ENCODE peak calls at places on chromosome 6, in ten cellular contexts. P is uterus, W is colonic mucosa, L is hepatocyte, M is psoas muscle, S is lung, N is right atrium auricular region, I is GM12878, V is IMR-90, A is cardiac muscle cell. Y is an unnamed sample. For H3K9me3, the result is how much of the 10 kb centered on the place peaks cover.

GRCh38 chr6:144730088-144730640 is 445.0 kb downstream of the UTRN start:
- DNase-seq in P (no peak), W (no peak), L (no peak), M (no peak), S (no peak), N (no peak), I (no peak), V (no peak), A (no peak), Y (no peak)

GRCh38 chr6:46323312-46323965 is 152.7 kb upstream of the ENPP5 start:
- DNase-seq in P (peak), W (no peak), L (peak), M (no peak), S (no peak), N (no peak), I (no peak), V (peak), A (peak), Y (no peak)

GRCh38 chr6:77740380-77740779 is 87.5 kb downstream of the MEI4 start:
- DNase-seq in P (no peak), W (no peak), L (peak), M (no peak), S (no peak), N (no peak), I (no peak), V (peak), A (peak), Y (no peak)

GRCh38 chr6:47302043-47302442 is 7.7 kb downstream of the TNFRSF21 start:
- DNase-seq in P (no peak), W (no peak), L (no peak), M (no peak), S (no peak), N (no peak), I (no peak), V (no peak), A (no peak), Y (no peak)

GRCh38 chr6:151141685-151142084 is 98.1 kb upstream of the AKAP12 start:
- DNase-seq in P (no peak), W (no peak), L (peak), M (no peak), S (no peak), N (no peak), I (no peak), V (no peak), A (peak), Y (no peak)

GRCh38 chr6:37218061-37218460 is 39.5 kb upstream of the TBC1D22B start:
- DNase-seq in P (no peak), W (no peak), L (no peak), M (no peak), S (no peak), N (peak), I (no peak), V (no peak), A (no peak), Y (no peak)

GRCh38 chr6:136920858-136921520 is 1.1 kb upstream of the SLC35D3 start:
- DNase-seq in P (no peak), W (peak), L (peak), M (no peak), S (no peak), N (no peak), I (no peak), V (no peak), A (peak), Y (peak)

GRCh38 chr6:45677381-45677992 is 299.8 kb upstream of the SUPT3H start:
- DNase-seq in P (no peak), W (peak), L (no peak), M (no peak), S (no peak), N (no peak), I (peak), V (peak), A (peak), Y (peak)

GRCh38 chr6:124027392-124027791 is 223.7 kb downstream of the NKAIN2 start:
- DNase-seq in P (no peak), W (no peak), L (no peak), M (no peak), S (no peak), N (no peak), I (no peak), V (no peak), A (no peak), Y (no peak)

GRCh38 chr6:166203641-166204222 is 36.1 kb upstream of the TBXT start:
- DNase-seq in P (no peak), W (no peak), L (no peak), M (no peak), S (no peak), N (no peak), I (no peak), V (no peak), A (no peak), Y (no peak)

GRCh38 chr6:124055986-124056385 is 252.3 kb downstream of the NKAIN2 start:
- DNase-seq in P (no peak), W (no peak), L (no peak), M (no peak), S (no peak), N (no peak), I (no peak), V (no peak), A (no peak), Y (no peak)

GRCh38 chr6:137927777-137928218 is 60.7 kb downstream of the TNFAIP3 start:
- DNase-seq in P (no peak), W (peak), L (no peak), M (no peak), S (no peak), N (no peak), I (peak), V (peak), A (peak), Y (no peak)

GRCh38 chr6:47437592-47437991 is 40.0 kb upstream of the CD2AP start:
- DNase-seq in P (no peak), W (no peak), L (no peak), M (no peak), S (no peak), N (no peak), I (peak), V (no peak), A (no peak), Y (no peak)

GRCh38 chr6:26299286-26300042 is 65.5 kb upstream of the BTN3A2 start:
- DNase-seq in P (no peak), W (no peak), L (no peak), M (no peak), S (no peak), N (no peak), I (no peak), V (no peak), A (no peak), Y (no peak)

GRCh38 chr6:170212956-170213636 is 77.8 kb downstream of the DLL1 start:
- DNase-seq in P (no peak), W (peak), L (no peak), M (no peak), S (peak), N (peak), I (no peak), V (no peak), A (no peak), Y (peak)

GRCh38 chr6:168377856-168378832 is 58.6 kb upstream of the DACT2 start:
- DNase-seq in P (no peak), W (no peak), L (no peak), M (peak), S (no peak), N (no peak), I (no peak), V (no peak), A (no peak), Y (no peak)

GRCh38 chr6:168374541-168375071 is 55.0 kb upstream of the DACT2 start:
- DNase-seq in P (no peak), W (no peak), L (no peak), M (no peak), S (no peak), N (no peak), I (no peak), V (no peak), A (no peak), Y (no peak)

GRCh38 chr6:168376811-168377480 is 57.4 kb upstream of the DACT2 start:
- DNase-seq in P (no peak), W (peak), L (no peak), M (peak), S (no peak), N (no peak), I (no peak), V (no peak), A (no peak), Y (no peak)

GRCh38 chr6:168376120-168376519 is 56.5 kb upstream of the DACT2 start:
- DNase-seq in P (peak), W (no peak), L (no peak), M (no peak), S (no peak), N (no peak), I (no peak), V (no peak), A (no peak), Y (no peak)

DNA sequence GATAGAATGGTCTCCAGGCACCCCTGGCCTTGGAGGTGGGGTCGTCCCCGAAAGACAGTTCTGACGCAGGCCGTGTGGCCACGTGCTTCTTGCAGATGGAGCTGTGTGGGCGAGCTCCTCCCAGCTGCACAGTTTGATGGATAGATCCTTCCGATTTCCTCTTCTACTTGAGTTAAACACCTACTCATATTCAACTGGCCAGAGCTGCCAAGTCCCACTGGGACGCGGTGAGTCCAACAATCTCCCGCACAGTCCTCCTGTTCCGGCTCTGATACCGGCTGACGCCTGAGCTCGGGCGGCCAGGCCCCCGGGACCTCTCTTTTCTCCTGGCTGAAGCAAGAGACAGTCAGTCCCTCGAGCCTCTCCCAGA is 57.9 kb upstream of the DACT2 start:
- DNase-seq in P (peak), W (no peak), L (no peak), M (peak), S (no peak), N (no peak), I (no peak), V (no peak), A (peak), Y (no peak)
- H3K9me3 ChIP-seq in P (under half), W (under half), L (under half), M (under half), S (under half), N (under half), I (under half), V (half or more), A (under half), Y (under half)

GRCh38 chr6:168261234-168261633 is 58.3 kb downstream of the DACT2 start:
- DNase-seq in P (no peak), W (no peak), L (no peak), M (no peak), S (no peak), N (no peak), I (no peak), V (no peak), A (no peak), Y (no peak)
- H3K9me3 ChIP-seq in P (under half), W (under half), L (under half), M (under half), S (under half), N (under half), I (under half), V (under half), A (under half), Y (under half)

DNA sequence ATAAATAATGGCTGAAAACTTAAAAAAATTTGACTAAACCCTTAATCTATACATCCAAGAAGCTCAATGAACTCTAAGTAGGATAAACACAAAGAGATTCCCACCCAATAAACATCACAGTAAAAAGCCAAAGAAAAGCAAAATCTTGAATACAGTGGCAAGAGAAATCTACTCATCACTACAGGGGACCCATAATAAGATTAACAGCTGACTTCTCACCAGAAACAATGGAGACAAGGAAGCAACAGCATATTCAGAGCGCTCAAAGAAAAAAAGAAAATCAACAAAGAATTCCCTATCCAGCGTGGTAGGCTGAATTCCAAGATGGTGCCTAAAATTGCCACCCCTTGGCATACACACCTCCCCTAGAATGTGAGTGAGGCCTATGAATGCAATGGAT is 18.6 kb downstream of the SNX3 start:
- DNase-seq in P (no peak), W (no peak), L (no peak), M (no peak), S (no peak), N (no peak), I (no peak), V (no peak), A (no peak), Y (no peak)
- H3K9me3 ChIP-seq in P (under half), W (under half), L (under half), M (under half), S (under half), N (under half), I (under half), V (under half), A (under half), Y (under half)

GRCh38 chr6:159351707-159352106 is 182.5 kb downstream of the FNDC1 start:
- DNase-seq in P (no peak), W (no peak), L (no peak), M (no peak), S (no peak), N (no peak), I (no peak), V (no peak), A (no peak), Y (no peak)
- H3K9me3 ChIP-seq in P (under half), W (under half), L (under half), M (under half), S (under half), N (under half), I (under half), V (under half), A (under half), Y (under half)

GRCh38 chr6:39992861-39993622 is 58.8 kb upstream of the MOCS1 start:
- DNase-seq in P (no peak), W (no peak), L (peak), M (no peak), S (no peak), N (no peak), I (no peak), V (no peak), A (peak), Y (no peak)

GRCh38 chr6:39998126-39998525 is 63.9 kb upstream of the MOCS1 start:
- DNase-seq in P (no peak), W (no peak), L (no peak), M (no peak), S (no peak), N (no peak), I (no peak), V (no peak), A (no peak), Y (peak)

GRCh38 chr6:39997101-39997635 is 62.9 kb upstream of the MOCS1 start:
- DNase-seq in P (no peak), W (no peak), L (no peak), M (no peak), S (no peak), N (no peak), I (no peak), V (no peak), A (no peak), Y (no peak)

GRCh38 chr6:39999006-39999867 is 65.0 kb upstream of the MOCS1 start:
- DNase-seq in P (no peak), W (no peak), L (no peak), M (no peak), S (no peak), N (no peak), I (no peak), V (no peak), A (no peak), Y (peak)

GRCh38 chr6:39995633-39996032 is 61.4 kb upstream of the MOCS1 start:
- DNase-seq in P (no peak), W (no peak), L (no peak), M (no peak), S (no peak), N (no peak), I (no peak), V (no peak), A (no peak), Y (no peak)
- H3K9me3 ChIP-seq in P (under half), W (under half), L (under half), M (under half), S (under half), N (under half), I (under half), V (under half), A (under half), Y (under half)

GRCh38 chr6:42564496-42564890 is 664 bp downstream of the UBR2 start:
- DNase-seq in P (no peak), W (no peak), L (no peak), M (no peak), S (no peak), N (no peak), I (no peak), V (no peak), A (no peak), Y (no peak)
- H3K9me3 ChIP-seq in P (under half), W (under half), L (under half), M (under half), S (under half), N (under half), I (under half), V (under half), A (under half), Y (under half)

GRCh38 chr6:122495612-122496011 is 24.0 kb upstream of the SERINC1 start:
- DNase-seq in P (no peak), W (no peak), L (no peak), M (no peak), S (no peak), N (no peak), I (no peak), V (no peak), A (no peak), Y (no peak)
- H3K9me3 ChIP-seq in P (under half), W (under half), L (under half), M (under half), S (under half), N (under half), I (under half), V (under half), A (under half), Y (under half)

GRCh38 chr6:121161881-121162280 is 172.4 kb downstream of the TBC1D32 start:
- DNase-seq in P (no peak), W (no peak), L (no peak), M (no peak), S (no peak), N (no peak), I (no peak), V (no peak), A (no peak), Y (no peak)

GRCh38 chr6:121157913-121158312 is 176.4 kb downstream of the TBC1D32 start:
- DNase-seq in P (no peak), W (no peak), L (no peak), M (no peak), S (no peak), N (no peak), I (no peak), V (peak), A (peak), Y (no peak)

GRCh38 chr6:121160276-121160675 is 174.0 kb downstream of the TBC1D32 start:
- DNase-seq in P (no peak), W (no peak), L (no peak), M (no peak), S (no peak), N (no peak), I (no peak), V (no peak), A (no peak), Y (no peak)

GRCh38 chr6:121158438-121158837 is 175.8 kb downstream of the TBC1D32 start:
- DNase-seq in P (no peak), W (no peak), L (no peak), M (no peak), S (no peak), N (no peak), I (no peak), V (peak), A (peak), Y (no peak)

DNA sequence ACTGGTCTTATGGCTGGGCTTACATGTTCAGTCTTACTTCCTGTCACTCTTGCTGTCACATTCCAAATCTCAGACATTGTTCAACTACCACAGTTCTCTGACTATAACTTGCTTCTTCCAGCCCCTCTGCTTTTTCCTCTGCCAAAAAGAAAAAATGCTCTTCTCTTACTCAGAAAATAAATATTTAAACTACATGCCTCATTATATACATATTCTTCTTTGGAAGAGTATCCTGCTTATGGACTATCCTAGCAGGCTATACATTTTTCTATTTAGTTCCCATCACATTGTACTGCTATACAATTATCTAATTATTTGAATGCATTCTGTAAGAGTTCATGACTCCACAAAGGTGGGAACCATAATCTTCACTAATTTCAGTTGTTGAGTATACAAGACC is 175.4 kb downstream of the TBC1D32 start:
- DNase-seq in P (no peak), W (no peak), L (no peak), M (no peak), S (no peak), N (no peak), I (no peak), V (no peak), A (no peak), Y (no peak)
- H3K9me3 ChIP-seq in P (under half), W (under half), L (under half), M (under half), S (under half), N (under half), I (under half), V (under half), A (under half), Y (under half)